ENCODE peak calls at places on chromosomes 7 and 10, in eight cellular contexts. J is mesendoderm; P is NCI-H1092; N is C1 segment of cervical spinal cord; U is aorta; B is effector memory CD4-positive, alpha-beta T cell; M is stimulated activated CD8-positive, alpha-beta memory T cell treated with anti-CD3 and anti-CD28 coated beads, Interleukin-4, amount 100 ng/mL, for 1 hour; T is posterior cingulate gyrus. G is an unnamed sample.

GRCh38 chr10:813286-813685 is 118.2 kb downstream of the LARP4B start:
- DNase-seq in P (no peak), J (no peak), T (no peak), N (no peak), M (no peak), U (no peak), B (no peak), G (no peak)

GRCh38 chr10:116691079-116691398 is 51.3 kb downstream of the HSPA12A start:
- DNase-seq in M (no peak), P (no peak), N (no peak), J (peak), T (no peak), U (no peak), B (no peak), G (no peak)

GRCh38 chr10:80133221-80133620 is 691 bp downstream of the PLAC9 start:
- DNase-seq in T (no peak), U (no peak), J (no peak), B (no peak), M (no peak), P (no peak), N (no peak), G (no peak)

GRCh38 chr7:45660201-45660900 is 86.2 kb downstream of the ADCY1 start:
- DNase-seq in P (no peak), B (no peak), M (no peak), J (no peak), T (no peak), U (no peak), N (no peak), G (no peak)

GRCh38 chr10:131848741-131849590 is 51.8 kb upstream of the PPP2R2D start:
- DNase-seq in N (no peak), M (no peak), T (peak), B (no peak), U (peak), J (no peak), P (no peak), G (no peak)

GRCh38 chr7:1675673-1676549 is 5.8 kb downstream of the ELFN1 start:
- DNase-seq in B (no peak), N (no peak), M (no peak), U (peak), J (no peak), T (no peak), P (no peak), G (no peak)

GRCh38 chr7:134902058-134902457 is 84.2 kb upstream of the AGBL3 start:
- DNase-seq in U (no peak), P (no peak), N (no peak), T (no peak), J (no peak), M (no peak), B (no peak), G (no peak)

GRCh38 chr7:23530355-23530754 is 1.4 kb downstream of the TRA2A start:
- DNase-seq in U (no peak), P (peak), T (no peak), J (peak), B (peak), M (peak), N (no peak), G (no peak)

GRCh38 chr7:152968003-152968402 is 208.5 kb downstream of the ACTR3B start:
- DNase-seq in B (no peak), N (no peak), U (no peak), P (no peak), J (no peak), T (no peak), M (no peak), G (no peak)

GRCh38 chr10:129877773-129878371 is 86.2 kb downstream of the EBF3 start:
- DNase-seq in U (peak), T (no peak), M (no peak), B (no peak), P (no peak), N (no peak), J (peak), G (no peak)

GRCh38 chr10:132527338-132528063 is 10.1 kb upstream of the INPP5A start:
- DNase-seq in T (no peak), B (no peak), M (no peak), J (no peak), U (peak), N (no peak), P (no peak), G (no peak)

GRCh38 chr7:138097064-138097741 is 20.9 kb downstream of the AKR1D1 start:
- DNase-seq in B (no peak), T (no peak), N (no peak), J (peak), M (no peak), U (no peak), P (no peak), G (no peak)

GRCh38 chr7:88842217-88842616 is 46.7 kb upstream of the TEX47 start:
- DNase-seq in N (no peak), J (no peak), T (no peak), M (no peak), B (no peak), U (no peak), P (no peak), G (no peak)

GRCh38 chr10:7525314-7526016 is 114.6 kb upstream of the SFMBT2 start:
- DNase-seq in U (no peak), P (peak), T (no peak), N (peak), M (peak), J (peak), B (peak), G (no peak)

GRCh38 chr7:13921062-13921461 is 68.4 kb downstream of the ETV1 start:
- DNase-seq in N (no peak), M (no peak), B (no peak), P (no peak), T (no peak), U (no peak), J (no peak), G (no peak)

GRCh38 chr10:13338337-13339128 is 9.6 kb downstream of the SEPHS1 start:
- DNase-seq in T (no peak), N (no peak), U (peak), B (no peak), M (no peak), J (no peak), P (no peak), G (no peak)

GRCh38 chr7:137094-137861 is 55.1 kb upstream of the FAM20C start:
- DNase-seq in M (no peak), P (no peak), B (no peak), T (no peak), U (no peak), J (no peak), N (no peak), G (no peak)

GRCh38 chr10:132384618-132385510 is 12.1 kb upstream of the PWWP2B start:
- DNase-seq in B (no peak), M (no peak), P (no peak), U (peak), N (no peak), J (no peak), T (no peak), G (no peak)

GRCh38 chr10:76388321-76388720 is 956.9 kb downstream of the LRMDA start:
- DNase-seq in B (no peak), P (no peak), T (no peak), M (no peak), U (no peak), J (no peak), N (no peak), G (no peak)

GRCh38 chr10:51092402-51092801 is 18.1 kb downstream of the PRKG1 start:
- DNase-seq in N (no peak), B (no peak), U (peak), M (no peak), T (peak), P (no peak), J (no peak), G (no peak)

GRCh38 chr7:127252736-127253288 is at the start of gene GRM8:
- DNase-seq in N (peak), B (no peak), T (peak), U (peak), M (no peak), P (peak), J (peak), G (no peak)

GRCh38 chr10:101467286-101467770 is 113.4 kb downstream of the BTRC start:
- DNase-seq in J (peak), N (no peak), M (peak), T (no peak), B (peak), P (peak), U (no peak), G (peak)